ENCODE peak calls at places on chromosomes 1 and 21, in seven cellular contexts. T, E, X, R, B, F and I are unnamed samples.

GRCh38 chr1:167880570-167880969 is 33.4 kb downstream of the ADCY10 start:
- DNase-seq in T (no peak), E (no peak), X (no peak), R (no peak), B (no peak), F (no peak), I (no peak)

GRCh38 chr1:121483234-121483633 is 298.5 kb downstream of the SRGAP2C start:
- DNase-seq in T (no peak), E (no peak), X (no peak), R (no peak), B (no peak), F (no peak), I (no peak)

GRCh38 chr1:186923434-186923833 is 94.7 kb downstream of the PLA2G4A start:
- DNase-seq in T (peak), E (no peak), X (no peak), R (no peak), B (no peak), F (no peak), I (no peak)

GRCh38 chr1:232274999-232275706 is 354.8 kb downstream of the SIPA1L2 start:
- DNase-seq in T (no peak), E (no peak), X (no peak), R (no peak), B (no peak), F (no peak), I (no peak)

GRCh38 chr21:18725653-18726052 is 322.1 kb upstream of the TMPRSS15 start:
- DNase-seq in T (no peak), E (no peak), X (no peak), R (no peak), B (no peak), F (no peak), I (no peak)

GRCh38 chr1:206741142-206741701 is 29.4 kb upstream of the IL19 start:
- DNase-seq in T (no peak), E (no peak), X (no peak), R (no peak), B (no peak), F (no peak), I (no peak)

GRCh38 chr1:172547071-172547470 is 14.1 kb downstream of the SUCO start:
- DNase-seq in T (no peak), E (no peak), X (no peak), R (no peak), B (no peak), F (no peak), I (no peak)

GRCh38 chr1:108719654-108720435 is 7.1 kb downstream of the FNDC7 start:
- DNase-seq in T (peak), E (no peak), X (no peak), R (no peak), B (no peak), F (no peak), I (no peak)

GRCh38 chr1:245923215-245923614 is 583.9 kb downstream of the SMYD3 start:
- DNase-seq in T (no peak), E (no peak), X (no peak), R (no peak), B (no peak), F (no peak), I (no peak)